ENCODE peak calls at places on chromosomes 3 and 15, in eight cellular contexts. E is activated CD8-positive, alpha-beta memory T cell treated with anti-CD3 and anti-CD28 coated beads, Interleukin-2, amount 50 U/mL, for 48 hours; M is trophoblast cell; T is NCI-H2171; N is glutamatergic neuron; W is iris pigment epithelial cell; O is stimulated activated CD4-positive, alpha-beta T cell treated with anti-CD3 and anti-CD28 coated beads, Interleukin-4, amount 100 ng/mL, for 24 hours; S is NCI-H524 treated with DMSO at 0.1 percent for 48 hours. H is an unnamed sample.

GRCh38 chr3:29171583-29171990 is 109.3 kb upstream of the RBMS3 start:
- DNase-seq in E (no peak), M (no peak), T (no peak), N (no peak), W (peak), O (no peak), S (no peak), H (no peak)

GRCh38 chr15:57041416-57041815 is 123.0 kb downstream of the TCF12 start:
- DNase-seq in E (no peak), M (no peak), T (no peak), N (no peak), W (no peak), O (no peak), S (no peak), H (no peak)

GRCh38 chr15:68620721-68621528 is 42.1 kb downstream of the CORO2B start:
- DNase-seq in E (no peak), M (no peak), T (peak), N (peak), W (peak), O (no peak), S (peak), H (peak)

GRCh38 chr3:101677436-101678286 is 729 bp upstream of the ZBTB11 start:
- DNase-seq in E (no peak), M (no peak), T (no peak), N (no peak), W (no peak), O (no peak), S (no peak), H (no peak)

GRCh38 chr3:55443346-55443745 is 43.8 kb downstream of the WNT5A start:
- DNase-seq in E (no peak), M (no peak), T (no peak), N (no peak), W (no peak), O (no peak), S (no peak), H (no peak)

GRCh38 chr3:47163023-47163989 is 607 bp downstream of the SETD2 start:
- DNase-seq in E (peak), M (peak), T (peak), N (peak), W (peak), O (peak), S (no peak), H (no peak)

GRCh38 chr15:27668471-27669220 is 430.5 kb downstream of the OCA2 start:
- DNase-seq in E (no peak), M (no peak), T (no peak), N (no peak), W (no peak), O (no peak), S (no peak), H (no peak)

GRCh38 chr15:73052679-73053397 is 575 bp downstream of the NEO1 start:
- DNase-seq in E (peak), M (no peak), T (peak), N (peak), W (peak), O (peak), S (peak), H (peak)

GRCh38 chr15:58521293-58521991 is 89.7 kb downstream of the LIPC start:
- DNase-seq in E (peak), M (peak), T (no peak), N (no peak), W (peak), O (no peak), S (peak), H (no peak)